ENCODE peak calls at places on chromosome 13, in five cellular contexts. W is AG04450, I is thoracic aorta, L is choroid plexus epithelial cell, R is cardiac muscle cell. C is an unnamed sample.

GRCh38 chr13:33697936-33698335 is 120.0 kb upstream of the RFC3 start:
- DNase-seq in W (no peak), I (no peak), R (no peak), L (peak; percentile 16), C (no peak)

GRCh38 chr13:31214379-31214778 is 14.6 kb downstream of the B3GLCT start:
- DNase-seq in L (no peak), I (no peak), R (peak; percentile 37), W (no peak), C (no peak)

GRCh38 chr13:95601216-95601615 is 43.3 kb downstream of the DZIP1 start:
- DNase-seq in L (no peak), R (no peak), W (no peak), I (no peak), C (no peak)

GRCh38 chr13:30796833-30797601 is 61.7 kb downstream of the ALOX5AP start:
- DNase-seq in R (no peak), L (peak; percentile 67), W (no peak), I (no peak), C (no peak)

GRCh38 chr13:106589716-106590115 is 21.8 kb upstream of the ARGLU1 start:
- DNase-seq in L (peak; percentile 72), W (no peak), R (no peak), I (no peak), C (no peak)

GRCh38 chr13:112146073-112146360 is 79.1 kb downstream of the SOX1 start:
- DNase-seq in I (no peak), W (no peak), R (no peak), L (no peak), C (no peak)

GRCh38 chr13:34817246-34817645 is 124.8 kb upstream of the NBEA start:
- DNase-seq in R (no peak), I (no peak), L (no peak), W (no peak), C (no peak)

GRCh38 chr13:108686027-108686426 is 56.6 kb downstream of the MYO16 start:
- DNase-seq in R (no peak), L (no peak), W (no peak), I (no peak), C (no peak)

GRCh38 chr13:32984857-32985626 is 31.2 kb upstream of the KL start:
- DNase-seq in L (no peak), I (no peak), R (no peak), W (peak; percentile 24), C (no peak)